ENCODE peak calls at places on chromosomes 7 and 10, in seven cellular contexts. U is SK-N-SH, I is HCT116, B is GM23338, G is Panc1, L is HepG2, D is K562. M is an unnamed sample.

GRCh38 chr7:123687161-123687560 is 31.5 kb downstream of the LMOD2 start:
- DNase-seq in U (no peak), I (no peak), B (no peak), G (no peak), L (no peak), D (no peak), M (no peak)

GRCh38 chr10:59312247-59312646 is 50.1 kb downstream of the FAM13C start:
- DNase-seq in U (no peak), I (no peak), B (no peak), G (no peak), L (no peak), D (no peak), M (no peak)

GRCh38 chr10:11875499-11876281 is 52.5 kb downstream of the PROSER2 start:
- DNase-seq in U (no peak), I (peak), B (peak), G (peak), L (peak), D (peak), M (no peak)

GRCh38 chr7:95276114-95276513 is 48.2 kb downstream of the PON1 start:
- DNase-seq in U (no peak), I (no peak), B (no peak), G (no peak), L (no peak), D (no peak), M (no peak)

GRCh38 chr7:100567045-100567730 is 6.5 kb downstream of the SAP25 start:
- DNase-seq in U (no peak), I (no peak), B (no peak), G (no peak), L (no peak), D (no peak), M (no peak)

GRCh38 chr7:53350241-53350640 is 314.8 kb downstream of the POM121L12 start:
- DNase-seq in U (peak), I (no peak), B (peak), G (no peak), L (no peak), D (peak), M (peak)

GRCh38 chr7:99406557-99406956 is 1.8 kb downstream of the PDAP1 start:
- DNase-seq in U (no peak), I (no peak), B (no peak), G (no peak), L (no peak), D (peak), M (no peak)

GRCh38 chr10:28147706-28148105 is 148.8 kb upstream of the ODAD2 start:
- DNase-seq in U (no peak), I (no peak), B (no peak), G (no peak), L (no peak), D (no peak), M (no peak)

GRCh38 chr10:118594392-118595063 is 920 bp downstream of the PRLHR start:
- DNase-seq in U (peak), I (no peak), B (peak), G (no peak), L (no peak), D (peak), M (no peak)

GRCh38 chr7:726084-726853 is at the start of gene DNAAF5:
- DNase-seq in U (peak), I (peak), B (peak), G (peak), L (peak), D (peak), M (peak)

GRCh38 chr7:119974972-119975371 is 298.0 kb upstream of the KCND2 start:
- DNase-seq in U (no peak), I (no peak), B (no peak), G (no peak), L (no peak), D (no peak), M (no peak)

GRCh38 chr7:102093599-102094001 is 193.1 kb upstream of the SH2B2 start:
- DNase-seq in U (no peak), I (no peak), B (no peak), G (no peak), L (no peak), D (no peak), M (no peak)
- TF ChIP-seq REST in U (no peak), I (no peak), B (no peak), G (no peak), L (no peak), D (no peak), M (no peak)

DNA sequence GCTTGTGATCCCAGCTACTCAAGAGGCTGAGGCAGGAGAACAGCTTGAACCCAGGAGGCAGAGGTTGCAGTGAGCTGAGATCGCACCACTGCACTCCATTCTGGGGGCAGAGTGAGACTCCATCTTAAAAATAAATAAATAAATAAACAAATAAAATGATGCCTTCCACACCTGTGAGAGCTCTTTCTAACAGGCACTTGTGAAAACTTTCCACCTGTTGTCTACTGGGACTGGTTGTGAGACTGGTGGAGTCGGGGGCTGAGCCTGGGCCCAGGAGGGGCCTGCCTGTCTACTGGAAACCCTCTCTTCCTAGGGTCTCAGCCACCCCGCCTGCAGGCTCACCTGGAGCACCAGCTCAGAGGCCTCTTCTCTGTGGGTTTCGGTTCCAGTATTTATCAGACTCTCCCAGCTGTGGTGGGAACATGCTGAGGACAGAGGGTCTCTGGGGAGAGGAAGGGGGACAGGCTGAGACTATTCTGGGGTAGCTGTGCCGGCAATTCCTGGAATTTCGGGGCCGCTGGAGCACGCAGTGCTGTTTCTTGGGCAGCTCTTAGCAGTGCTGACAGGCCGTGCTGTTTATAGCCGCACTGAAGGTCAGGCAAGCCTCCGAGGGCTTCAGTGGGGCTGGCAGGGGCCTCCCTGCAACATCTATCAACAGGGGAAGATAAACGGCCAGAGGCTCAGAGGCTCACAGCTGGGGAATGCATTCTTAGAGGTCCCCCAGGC is 3.8 kb downstream of the LDB3 start:
- DNase-seq in U (no peak), I (no peak), B (peak), G (no peak), L (no peak), D (peak), M (no peak)
- TF ChIP-seq POLR2AphosphoS5 in U (no peak), I (no peak), B (no peak), G (no peak), L (no peak), D (no peak), M (no peak)

DNA sequence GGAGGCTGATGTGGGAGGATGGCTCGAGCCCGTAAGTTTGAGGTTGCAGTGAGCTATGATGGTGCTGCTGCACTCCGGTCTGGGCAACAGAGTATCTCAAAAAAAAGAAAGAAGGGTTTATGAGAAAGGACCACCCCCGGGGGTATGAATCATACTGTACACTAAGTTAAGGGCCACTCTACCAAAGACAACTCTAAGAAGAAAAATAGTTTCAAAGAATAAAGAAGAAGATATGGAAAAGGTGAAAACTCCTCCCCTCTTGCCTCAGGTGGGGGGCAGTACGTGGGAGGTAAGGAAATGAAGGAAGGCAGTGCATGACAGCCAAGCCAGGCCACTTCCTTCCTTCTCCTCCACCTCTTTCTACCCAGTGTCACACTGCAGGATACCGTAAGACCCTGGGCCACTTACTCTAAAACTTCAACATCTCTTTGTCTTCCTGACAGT is 61.4 kb downstream of the PIP4K2A start:
- DNase-seq in U (no peak), I (no peak), B (no peak), G (no peak), L (no peak), D (no peak), M (no peak)
- TF ChIP-seq REST in U (no peak), I (no peak), B (no peak), G (no peak), L (no peak), D (no peak), M (no peak)

DNA sequence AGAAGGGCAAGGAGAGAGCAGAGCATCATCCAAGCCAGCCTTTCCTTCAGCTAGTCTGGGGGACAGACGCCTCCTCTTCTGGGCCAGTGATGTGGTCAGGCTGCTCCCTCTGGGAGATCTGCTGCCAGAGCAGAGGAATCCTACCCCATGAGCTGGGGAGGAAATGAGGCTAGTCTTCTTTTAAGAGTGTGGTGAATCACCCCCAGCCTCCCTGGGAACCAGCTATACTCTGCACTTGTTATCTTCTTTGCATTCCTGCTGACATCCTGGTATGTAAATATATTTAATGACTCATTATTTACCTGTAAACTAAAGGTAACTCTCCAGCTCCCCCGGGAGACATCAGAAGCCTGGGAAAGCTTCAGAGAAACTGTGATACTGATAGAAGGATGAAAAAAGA is 41.6 kb upstream of the EPHB6 start:
- DNase-seq in U (no peak), I (no peak), B (peak), G (peak), L (peak), D (no peak), M (no peak)
- TF ChIP-seq POLR2AphosphoS5 in U (no peak), I (no peak), B (no peak), G (no peak), L (no peak), D (no peak), M (no peak)

DNA sequence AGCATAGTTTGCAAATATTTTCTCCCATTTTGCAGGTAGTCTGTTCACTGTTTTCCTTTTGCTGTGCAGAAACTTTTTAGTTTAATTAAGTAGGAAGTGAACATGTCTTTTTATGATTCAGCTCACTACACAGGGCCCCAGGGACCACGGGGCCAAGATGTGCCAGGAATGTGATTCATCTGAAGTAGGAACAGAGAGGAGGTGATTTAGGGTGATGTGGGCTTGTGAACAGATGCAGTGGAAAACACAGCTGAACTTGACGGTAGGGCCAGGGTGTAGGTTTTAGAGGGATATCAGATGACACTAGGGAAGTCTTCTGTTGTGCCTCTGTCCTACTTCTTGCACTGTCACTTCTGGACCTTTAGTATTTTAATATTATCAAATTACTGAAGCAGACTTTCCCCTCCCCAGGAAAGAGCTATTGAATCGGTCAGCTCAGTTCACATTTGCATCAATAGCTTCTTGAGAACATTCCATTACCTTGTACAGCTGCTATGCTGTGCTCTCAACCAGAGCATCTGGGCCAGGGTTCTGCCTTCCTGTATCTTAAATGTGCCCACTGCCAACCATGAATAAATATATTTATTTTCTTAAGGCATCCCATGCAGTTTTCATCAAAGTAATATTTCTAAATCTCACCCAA is 96.9 kb downstream of the OSBPL3 start:
- DNase-seq in U (no peak), I (no peak), B (no peak), G (no peak), L (no peak), D (no peak), M (no peak)
- TF ChIP-seq REST in U (no peak), I (no peak), B (no peak), G (no peak), L (no peak), D (no peak), M (no peak)

DNA sequence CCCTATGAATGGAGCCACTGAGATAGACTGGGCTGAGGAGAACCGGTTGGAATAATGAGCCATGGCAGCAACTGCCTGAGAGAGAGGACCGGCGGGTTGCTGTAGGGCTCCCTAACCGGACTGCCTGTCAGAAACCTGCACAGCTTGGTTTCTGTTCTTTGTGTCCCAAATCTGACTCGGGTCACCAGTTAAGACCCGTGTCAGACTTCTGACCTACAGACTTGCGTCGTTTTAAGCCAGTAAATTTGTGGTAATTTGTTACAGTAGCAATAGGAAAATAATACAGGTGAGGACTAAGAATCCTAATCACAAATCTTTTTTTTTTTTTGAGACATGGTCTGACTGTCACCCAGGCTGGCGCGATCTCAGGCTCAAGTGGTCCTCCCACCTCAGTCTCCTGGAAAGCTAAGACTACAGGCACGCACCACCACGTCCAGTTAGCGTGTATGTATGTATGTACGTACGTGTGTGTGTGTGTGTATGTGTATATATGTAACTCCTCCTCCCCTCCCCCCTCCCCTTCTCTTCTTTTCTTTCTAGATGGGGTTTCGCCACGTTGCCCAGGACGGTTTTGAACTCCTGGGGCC is 671 bp upstream of the DDX56 start:
- DNase-seq in U (no peak), I (no peak), B (no peak), G (no peak), L (no peak), D (peak), M (no peak)
- TF ChIP-seq POLR2AphosphoS5 in U (no peak), I (no peak), B (no peak), G (no peak), L (no peak), D (no peak), M (no peak)

DNA sequence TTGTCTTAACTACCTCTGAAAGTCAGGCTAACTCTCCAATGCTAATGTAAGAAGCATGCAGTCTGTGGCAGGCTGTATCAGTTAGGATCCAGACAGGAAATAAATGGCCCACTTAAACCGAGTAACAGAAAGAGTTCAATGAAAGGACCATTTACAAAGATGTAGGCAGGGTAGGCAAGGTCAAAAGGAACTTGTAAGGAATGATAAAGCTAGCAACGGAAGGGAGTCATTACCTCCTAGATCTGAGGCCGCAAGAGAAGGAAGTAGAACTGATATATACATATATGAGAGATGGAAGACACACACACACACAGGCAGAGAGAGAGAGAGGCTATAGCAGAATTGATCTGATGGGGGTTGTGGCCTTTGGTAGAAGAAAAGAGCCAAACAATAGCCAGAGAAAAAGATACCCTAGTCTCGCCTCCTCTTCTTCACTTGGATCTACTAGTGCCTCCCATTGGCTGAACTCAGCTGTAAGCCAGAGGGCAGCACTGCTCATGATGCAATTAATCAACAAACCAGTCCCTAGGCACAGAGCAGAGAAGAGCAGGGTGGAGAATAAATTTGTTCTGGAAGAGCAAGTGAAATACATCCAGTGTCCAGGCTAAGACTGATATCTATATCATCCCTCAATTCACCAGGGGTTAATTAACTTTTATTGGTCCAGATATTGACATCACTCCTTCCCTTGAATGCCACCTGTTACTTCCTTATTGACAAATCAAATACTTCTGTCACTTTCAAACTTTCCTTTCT is 91.2 kb downstream of the LSMEM1 start:
- DNase-seq in U (no peak), I (peak), B (peak), G (no peak), L (peak), D (peak), M (no peak)
- TF ChIP-seq REST in U (no peak), I (no peak), B (no peak), G (no peak), L (no peak), D (no peak), M (no peak)